ENCODE peak calls at places on chromosomes 12 and 14, in seven cellular contexts. One of them, this sample, is unnamed.

GRCh38 chr14:68734231-68734732 is 58.6 kb downstream of the ZFP36L1 start:
- DNase-seq in prostate gland: no peak
- DNase-seq in heart right ventricle: no peak
- DNase-seq in DND-41: no peak
- DNase-seq in esophagus squamous epithelium: no peak
- DNase-seq in heart left ventricle: no peak
- DNase-seq in AG10803: no peak
- DNase-seq in this sample: no peak

GRCh38 chr12:15584366-15585041 is 204.7 kb downstream of the EPS8 start:
- DNase-seq in prostate gland: peak; percentile 17
- DNase-seq in heart right ventricle: no peak
- DNase-seq in DND-41: peak; percentile 48
- DNase-seq in esophagus squamous epithelium: no peak
- DNase-seq in heart left ventricle: no peak
- DNase-seq in AG10803: peak; percentile 86
- DNase-seq in this sample: peak; percentile 60

GRCh38 chr12:65232490-65233077 is 45.9 kb upstream of the MSRB3 start:
- DNase-seq in prostate gland: no peak
- DNase-seq in heart right ventricle: no peak
- DNase-seq in DND-41: no peak
- DNase-seq in esophagus squamous epithelium: no peak
- DNase-seq in heart left ventricle: no peak
- DNase-seq in AG10803: peak; percentile 23
- DNase-seq in this sample: no peak

GRCh38 chr12:122852336-122853275 is 17.3 kb downstream of the HIP1R start:
- DNase-seq in prostate gland: no peak
- DNase-seq in heart right ventricle: no peak
- DNase-seq in DND-41: no peak
- DNase-seq in esophagus squamous epithelium: no peak
- DNase-seq in heart left ventricle: no peak
- DNase-seq in AG10803: no peak
- DNase-seq in this sample: no peak

GRCh38 chr14:101184104-101184455 is 280.6 kb upstream of the RTL1 start:
- DNase-seq in prostate gland: no peak
- DNase-seq in heart right ventricle: no peak
- DNase-seq in DND-41: peak; percentile 6
- DNase-seq in esophagus squamous epithelium: no peak
- DNase-seq in heart left ventricle: no peak
- DNase-seq in AG10803: no peak
- DNase-seq in this sample: no peak

GRCh38 chr14:84857571-84857970 is 672.4 kb upstream of the FLRT2 start:
- DNase-seq in prostate gland: no peak
- DNase-seq in heart right ventricle: no peak
- DNase-seq in DND-41: no peak
- DNase-seq in esophagus squamous epithelium: no peak
- DNase-seq in heart left ventricle: no peak
- DNase-seq in AG10803: no peak
- DNase-seq in this sample: no peak

GRCh38 chr12:1380171-1380974 is 214.0 kb downstream of the FBXL14 start:
- DNase-seq in prostate gland: no peak
- DNase-seq in heart right ventricle: no peak
- DNase-seq in DND-41: no peak
- DNase-seq in esophagus squamous epithelium: no peak
- DNase-seq in heart left ventricle: no peak
- DNase-seq in AG10803: no peak
- DNase-seq in this sample: no peak

GRCh38 chr14:51331651-51332367 is 91.8 kb downstream of the TMX1 start:
- DNase-seq in prostate gland: no peak
- DNase-seq in heart right ventricle: no peak
- DNase-seq in DND-41: no peak
- DNase-seq in esophagus squamous epithelium: no peak
- DNase-seq in heart left ventricle: no peak
- DNase-seq in AG10803: no peak
- DNase-seq in this sample: no peak

GRCh38 chr14:99240512-99241313 is 31.3 kb downstream of the BCL11B start:
- DNase-seq in prostate gland: no peak
- DNase-seq in heart right ventricle: no peak
- DNase-seq in DND-41: no peak
- DNase-seq in esophagus squamous epithelium: no peak
- DNase-seq in heart left ventricle: no peak
- DNase-seq in AG10803: no peak
- DNase-seq in this sample: no peak

GRCh38 chr12:28759334-28759733 is 389.7 kb upstream of the FAR2 start:
- DNase-seq in prostate gland: no peak
- DNase-seq in heart right ventricle: no peak
- DNase-seq in DND-41: no peak
- DNase-seq in esophagus squamous epithelium: no peak
- DNase-seq in heart left ventricle: no peak
- DNase-seq in AG10803: peak; percentile 12
- DNase-seq in this sample: no peak

GRCh38 chr14:24395609-24396580 is 2.9 kb upstream of the NYNRIN start:
- DNase-seq in prostate gland: peak; percentile 78
- DNase-seq in heart right ventricle: no peak
- DNase-seq in DND-41: no peak
- DNase-seq in esophagus squamous epithelium: no peak
- DNase-seq in heart left ventricle: no peak
- DNase-seq in AG10803: no peak
- DNase-seq in this sample: no peak

GRCh38 chr12:130127909-130128763 is 34.1 kb upstream of the FZD10 start:
- DNase-seq in prostate gland: peak; percentile 40
- DNase-seq in heart right ventricle: peak; percentile 31
- DNase-seq in DND-41: no peak
- DNase-seq in esophagus squamous epithelium: no peak
- DNase-seq in heart left ventricle: no peak
- DNase-seq in AG10803: peak; percentile 12
- DNase-seq in this sample: no peak

GRCh38 chr14:103514596-103515421 is 7.8 kb downstream of the CKB start:
- DNase-seq in prostate gland: no peak
- DNase-seq in heart right ventricle: no peak
- DNase-seq in DND-41: no peak
- DNase-seq in esophagus squamous epithelium: no peak
- DNase-seq in heart left ventricle: peak; percentile 37
- DNase-seq in AG10803: no peak
- DNase-seq in this sample: no peak

GRCh38 chr12:124457287-124458219 is 109.9 kb downstream of the NCOR2 start:
- DNase-seq in prostate gland: peak; percentile 46
- DNase-seq in heart right ventricle: peak; percentile 84
- DNase-seq in DND-41: no peak
- DNase-seq in esophagus squamous epithelium: peak; percentile 22
- DNase-seq in heart left ventricle: peak; percentile 87
- DNase-seq in AG10803: peak; percentile 80
- DNase-seq in this sample: no peak

DNA sequence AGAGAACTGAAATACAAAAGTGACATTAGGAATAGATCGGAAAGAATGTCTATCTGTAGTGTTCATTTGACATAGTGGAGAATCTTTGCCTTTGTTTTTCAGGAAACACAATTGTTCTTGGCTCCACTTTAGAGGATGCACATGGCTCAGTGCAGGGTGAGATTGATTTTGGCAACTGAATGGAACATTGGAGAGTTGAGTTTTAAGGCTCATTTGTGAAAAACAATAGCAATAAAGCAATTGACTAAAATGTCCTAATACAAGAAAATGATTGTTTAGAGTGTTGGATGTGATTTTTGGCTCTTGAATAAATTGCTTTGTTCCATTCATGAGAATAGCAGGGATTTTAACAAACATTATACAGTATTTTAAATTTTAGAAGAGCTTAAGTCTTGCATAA is 116.4 kb downstream of the SLC38A1 start:
- DNase-seq in prostate gland: no peak
- DNase-seq in heart right ventricle: no peak
- DNase-seq in DND-41: no peak
- DNase-seq in esophagus squamous epithelium: no peak
- DNase-seq in heart left ventricle: no peak
- DNase-seq in AG10803: no peak
- DNase-seq in this sample: no peak
- H3K4me3 ChIP-seq in prostate gland: no peak overlapping the region
- H3K4me3 ChIP-seq in heart right ventricle: no peak overlapping the region
- H3K4me3 ChIP-seq in DND-41: no peak overlapping the region
- H3K4me3 ChIP-seq in esophagus squamous epithelium: no peak overlapping the region
- H3K4me3 ChIP-seq in heart left ventricle: no peak overlapping the region
- H3K4me3 ChIP-seq in AG10803: no peak overlapping the region
- H3K4me3 ChIP-seq in this sample: no peak overlapping the region

GRCh38 chr14:80930836-80931389 is 10.6 kb downstream of the CEP128 start:
- DNase-seq in prostate gland: no peak
- DNase-seq in heart right ventricle: no peak
- DNase-seq in DND-41: peak; percentile 83
- DNase-seq in esophagus squamous epithelium: no peak
- DNase-seq in heart left ventricle: no peak
- DNase-seq in AG10803: peak; percentile 94
- DNase-seq in this sample: peak; percentile 82

GRCh38 chr14:80930095-80930494 is 11.4 kb downstream of the CEP128 start:
- DNase-seq in prostate gland: no peak
- DNase-seq in heart right ventricle: no peak
- DNase-seq in DND-41: no peak
- DNase-seq in esophagus squamous epithelium: no peak
- DNase-seq in heart left ventricle: no peak
- DNase-seq in AG10803: no peak
- DNase-seq in this sample: no peak

GRCh38 chr14:80926706-80927384 is 14.7 kb downstream of the CEP128 start:
- DNase-seq in prostate gland: no peak
- DNase-seq in heart right ventricle: peak; percentile 7
- DNase-seq in DND-41: no peak
- DNase-seq in esophagus squamous epithelium: no peak
- DNase-seq in heart left ventricle: no peak
- DNase-seq in AG10803: peak; percentile 78
- DNase-seq in this sample: peak; percentile 59

GRCh38 chr14:80924365-80925103 is 17.0 kb downstream of the CEP128 start:
- DNase-seq in prostate gland: no peak
- DNase-seq in heart right ventricle: no peak
- DNase-seq in DND-41: no peak
- DNase-seq in esophagus squamous epithelium: no peak
- DNase-seq in heart left ventricle: no peak
- DNase-seq in AG10803: no peak
- DNase-seq in this sample: no peak

DNA sequence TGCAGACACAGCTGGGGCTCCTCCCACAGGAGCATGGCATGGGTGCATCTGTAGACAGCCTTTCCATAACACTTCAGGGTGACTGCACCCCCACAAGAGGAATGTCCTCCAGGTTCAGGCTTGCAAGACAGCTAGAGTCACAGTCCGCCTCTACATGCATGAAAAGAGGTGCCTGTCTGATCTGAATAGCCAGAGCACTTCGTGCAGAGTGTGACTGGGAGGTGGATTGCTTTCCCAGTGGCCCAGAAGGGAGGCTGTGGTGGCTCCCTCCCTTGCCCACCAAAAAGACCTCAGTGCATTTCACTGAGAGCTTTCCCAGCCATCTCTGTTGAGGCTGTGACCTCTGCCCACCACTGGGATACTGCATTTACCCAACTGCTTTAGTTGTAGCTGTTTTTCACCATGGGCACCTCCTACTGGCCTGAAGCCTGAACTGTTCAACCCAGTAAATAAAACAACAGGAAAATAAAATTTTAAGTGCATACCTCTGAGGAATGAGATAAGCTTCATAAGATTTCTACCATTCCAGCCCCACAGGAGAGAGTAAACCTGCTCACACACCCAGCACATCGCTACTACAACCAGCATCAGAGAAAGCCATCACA is 14.1 kb downstream of the CEP128 start:
- DNase-seq in prostate gland: no peak
- DNase-seq in heart right ventricle: no peak
- DNase-seq in DND-41: no peak
- DNase-seq in esophagus squamous epithelium: no peak
- DNase-seq in heart left ventricle: no peak
- DNase-seq in AG10803: no peak
- DNase-seq in this sample: no peak
- TF ChIP-seq CTCF in prostate gland: no peak
- TF ChIP-seq CTCF in heart right ventricle: no peak
- TF ChIP-seq CTCF in DND-41: peak; percentile 37
- TF ChIP-seq CTCF in esophagus squamous epithelium: no peak
- TF ChIP-seq CTCF in heart left ventricle: no peak
- TF ChIP-seq CTCF in AG10803: no peak
- TF ChIP-seq CTCF in this sample: no peak

GRCh38 chr14:47012533-47012932 is 361.0 kb upstream of the RPL10L start:
- DNase-seq in prostate gland: no peak
- DNase-seq in heart right ventricle: no peak
- DNase-seq in DND-41: no peak
- DNase-seq in esophagus squamous epithelium: no peak
- DNase-seq in heart left ventricle: no peak
- DNase-seq in AG10803: no peak
- DNase-seq in this sample: no peak
- H3K4me3 ChIP-seq in prostate gland: no peak overlapping the region
- H3K4me3 ChIP-seq in heart right ventricle: no peak overlapping the region
- H3K4me3 ChIP-seq in DND-41: no peak overlapping the region
- H3K4me3 ChIP-seq in esophagus squamous epithelium: no peak overlapping the region
- H3K4me3 ChIP-seq in heart left ventricle: no peak overlapping the region
- H3K4me3 ChIP-seq in AG10803: no peak overlapping the region
- H3K4me3 ChIP-seq in this sample: no peak overlapping the region

GRCh38 chr12:131709226-131709625 is 1.7 kb upstream of the SFSWAP start:
- DNase-seq in prostate gland: no peak
- DNase-seq in heart right ventricle: no peak
- DNase-seq in DND-41: no peak
- DNase-seq in esophagus squamous epithelium: no peak
- DNase-seq in heart left ventricle: no peak
- DNase-seq in AG10803: no peak
- DNase-seq in this sample: no peak
- TF ChIP-seq CTCF in prostate gland: no peak
- TF ChIP-seq CTCF in heart right ventricle: no peak
- TF ChIP-seq CTCF in DND-41: no peak
- TF ChIP-seq CTCF in esophagus squamous epithelium: no peak
- TF ChIP-seq CTCF in heart left ventricle: no peak
- TF ChIP-seq CTCF in AG10803: no peak
- TF ChIP-seq CTCF in this sample: no peak

GRCh38 chr12:31727197-31727596 is 1.6 kb downstream of the AMN1 start:
- DNase-seq in prostate gland: no peak
- DNase-seq in heart right ventricle: no peak
- DNase-seq in DND-41: no peak
- DNase-seq in esophagus squamous epithelium: no peak
- DNase-seq in heart left ventricle: no peak
- DNase-seq in AG10803: no peak
- DNase-seq in this sample: no peak
- H3K4me3 ChIP-seq in prostate gland: no peak overlapping the region
- H3K4me3 ChIP-seq in heart right ventricle: no peak overlapping the region
- H3K4me3 ChIP-seq in DND-41: no peak overlapping the region
- H3K4me3 ChIP-seq in esophagus squamous epithelium: no peak overlapping the region
- H3K4me3 ChIP-seq in heart left ventricle: no peak overlapping the region
- H3K4me3 ChIP-seq in AG10803: no peak overlapping the region
- H3K4me3 ChIP-seq in this sample: no peak overlapping the region

GRCh38 chr12:21248679-21249078 is 86.0 kb downstream of the SLCO1A2 start:
- DNase-seq in prostate gland: no peak
- DNase-seq in heart right ventricle: no peak
- DNase-seq in DND-41: no peak
- DNase-seq in esophagus squamous epithelium: no peak
- DNase-seq in heart left ventricle: no peak
- DNase-seq in AG10803: peak; percentile 1
- DNase-seq in this sample: no peak
- TF ChIP-seq CTCF in prostate gland: no peak
- TF ChIP-seq CTCF in heart right ventricle: peak; percentile 19
- TF ChIP-seq CTCF in DND-41: peak; percentile 35
- TF ChIP-seq CTCF in esophagus squamous epithelium: no peak
- TF ChIP-seq CTCF in heart left ventricle: no peak
- TF ChIP-seq CTCF in AG10803: no peak
- TF ChIP-seq CTCF in this sample: no peak

This sample was measured in AG04449.